ENCODE peak calls at places on chromosomes 11 and 22, in five cellular contexts. K is H1, B is K562, H is SK-N-SH, Z is HCT116. D is an unnamed sample.

GRCh38 chr22:31680764-31681624 is 19.0 kb upstream of the PISD start:
- DNase-seq in K (no peak), B (no peak), H (no peak), Z (no peak), D (no peak)

GRCh38 chr22:24128631-24129601 is 52.4 kb upstream of the SUSD2 start:
- DNase-seq in K (no peak), B (no peak), H (no peak), Z (no peak), D (peak)

GRCh38 chr11:131745405-131745804 is 375.0 kb downstream of the NTM start:
- DNase-seq in K (no peak), B (no peak), H (no peak), Z (no peak), D (no peak)

GRCh38 chr11:45671246-45672171 is 6.1 kb upstream of the CHST1 start:
- DNase-seq in K (no peak), B (no peak), H (no peak), Z (no peak), D (no peak)

GRCh38 chr11:64186205-64187165 is 514 bp downstream of the STIP1 start:
- DNase-seq in K (no peak), B (peak), H (no peak), Z (no peak), D (no peak)

GRCh38 chr11:43489869-43490465 is 131.2 kb downstream of the TTC17 start:
- DNase-seq in K (no peak), B (no peak), H (no peak), Z (no peak), D (no peak)

GRCh38 chr11:64970731-64971151 is 1.2 kb downstream of the MAJIN start:
- DNase-seq in K (no peak), B (no peak), H (no peak), Z (no peak), D (no peak)

GRCh38 chr22:17694193-17694592 is 55.6 kb downstream of the BCL2L13 start:
- DNase-seq in K (no peak), B (no peak), H (no peak), Z (no peak), D (no peak)

GRCh38 chr11:73335204-73335923 is 27.3 kb downstream of the ARHGEF17 start:
- DNase-seq in K (peak), B (peak), H (peak), Z (peak), D (peak)

GRCh38 chr11:73331138-73331916 is 23.3 kb downstream of the ARHGEF17 start:
- DNase-seq in K (peak), B (peak), H (peak), Z (no peak), D (no peak)

GRCh38 chr11:73333626-73334199 is 25.6 kb downstream of the ARHGEF17 start:
- DNase-seq in K (no peak), B (no peak), H (no peak), Z (no peak), D (no peak)

GRCh38 chr11:73333173-73333572 is 25.1 kb downstream of the ARHGEF17 start:
- DNase-seq in K (no peak), B (no peak), H (no peak), Z (no peak), D (no peak)

DNA sequence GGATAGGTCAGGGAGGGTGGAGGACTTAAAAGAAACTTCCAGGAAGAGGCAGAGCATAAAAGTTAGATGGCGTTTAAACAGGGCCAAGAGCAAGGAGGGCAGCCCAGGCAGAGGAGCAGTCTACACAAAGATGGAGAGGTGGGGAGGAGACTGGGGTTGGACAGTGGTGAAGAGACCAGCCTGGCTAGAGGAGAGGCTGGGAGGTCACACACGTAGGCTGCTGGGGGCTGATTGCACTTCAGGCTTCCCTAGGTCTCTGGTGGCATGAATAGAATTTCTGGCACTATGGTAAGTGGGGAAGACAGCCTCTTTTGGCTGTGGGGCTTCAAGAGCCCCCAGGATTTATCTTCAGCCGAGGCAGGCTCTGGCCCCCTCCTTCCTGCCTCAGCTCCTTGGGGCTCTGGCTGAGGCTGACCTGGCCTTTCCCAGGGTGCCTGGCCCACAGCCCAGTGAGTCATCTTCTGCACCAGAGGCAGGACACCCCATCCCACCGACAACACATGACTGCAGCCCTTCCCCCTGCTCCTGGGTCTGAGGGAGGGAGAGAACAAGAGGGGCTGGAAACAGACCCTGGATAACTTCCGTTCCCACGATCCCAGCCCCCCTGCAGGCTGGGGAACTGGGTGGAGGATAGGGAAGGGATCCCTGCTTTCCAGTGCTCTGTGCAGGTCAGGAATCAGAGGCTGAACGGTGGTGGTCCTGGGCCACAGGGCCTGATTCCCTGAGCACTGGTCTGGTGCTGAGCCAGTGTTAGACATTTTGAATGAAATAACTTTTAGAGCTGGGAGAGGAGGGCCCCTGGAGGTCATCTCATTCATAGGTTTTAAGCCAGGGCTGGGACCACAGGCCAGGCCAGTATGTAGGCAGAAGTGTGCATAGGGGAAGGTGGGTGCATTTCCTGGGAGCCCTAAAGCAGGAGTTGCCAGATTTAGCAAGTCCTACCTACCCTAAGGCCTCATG is 26.4 kb downstream of the ARHGEF17 start:
- DNase-seq in K (no peak), B (peak), H (peak), Z (peak), D (no peak)
- TF ChIP-seq JUND in K (no peak), B (peak), H (peak), Z (peak), D (no peak)

DNA sequence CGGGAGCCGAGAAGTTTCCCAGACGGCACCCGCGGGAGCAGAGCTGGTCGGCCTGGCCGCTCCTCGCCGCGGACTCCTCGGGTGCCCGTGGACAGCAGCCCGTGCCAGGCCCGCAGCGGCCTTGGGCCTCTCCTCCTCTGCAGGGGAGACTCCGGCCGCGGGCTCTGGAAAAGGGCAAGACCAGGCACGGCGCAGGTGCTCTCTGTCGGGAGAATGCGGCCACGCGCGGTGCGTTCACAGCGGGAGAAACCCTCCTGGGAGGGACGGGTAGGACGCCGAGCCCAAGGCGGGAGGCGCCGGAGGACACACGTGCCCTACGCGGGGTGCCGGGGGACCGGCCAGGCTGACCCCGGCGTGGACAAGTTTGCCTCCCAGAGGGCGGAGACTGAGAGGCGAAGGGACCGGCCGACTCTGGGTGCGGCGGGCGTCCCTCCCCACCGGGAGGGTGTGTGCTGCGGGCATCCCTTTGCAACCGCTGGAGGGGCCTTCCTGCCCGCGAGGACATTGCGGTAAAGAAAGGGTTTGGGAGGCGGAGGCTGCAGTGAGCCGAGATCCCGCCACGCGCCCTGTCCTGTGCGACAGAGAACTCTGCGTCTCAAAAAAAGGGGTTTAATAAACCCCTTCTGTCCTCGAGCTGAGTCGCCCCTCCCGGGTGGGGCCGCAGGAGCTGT is 2.3 kb downstream of the IFITM1 start:
- DNase-seq in K (peak), B (peak), H (peak), Z (no peak), D (no peak)
- TF ChIP-seq JUND in K (no peak), B (no peak), H (no peak), Z (no peak), D (no peak)

DNA sequence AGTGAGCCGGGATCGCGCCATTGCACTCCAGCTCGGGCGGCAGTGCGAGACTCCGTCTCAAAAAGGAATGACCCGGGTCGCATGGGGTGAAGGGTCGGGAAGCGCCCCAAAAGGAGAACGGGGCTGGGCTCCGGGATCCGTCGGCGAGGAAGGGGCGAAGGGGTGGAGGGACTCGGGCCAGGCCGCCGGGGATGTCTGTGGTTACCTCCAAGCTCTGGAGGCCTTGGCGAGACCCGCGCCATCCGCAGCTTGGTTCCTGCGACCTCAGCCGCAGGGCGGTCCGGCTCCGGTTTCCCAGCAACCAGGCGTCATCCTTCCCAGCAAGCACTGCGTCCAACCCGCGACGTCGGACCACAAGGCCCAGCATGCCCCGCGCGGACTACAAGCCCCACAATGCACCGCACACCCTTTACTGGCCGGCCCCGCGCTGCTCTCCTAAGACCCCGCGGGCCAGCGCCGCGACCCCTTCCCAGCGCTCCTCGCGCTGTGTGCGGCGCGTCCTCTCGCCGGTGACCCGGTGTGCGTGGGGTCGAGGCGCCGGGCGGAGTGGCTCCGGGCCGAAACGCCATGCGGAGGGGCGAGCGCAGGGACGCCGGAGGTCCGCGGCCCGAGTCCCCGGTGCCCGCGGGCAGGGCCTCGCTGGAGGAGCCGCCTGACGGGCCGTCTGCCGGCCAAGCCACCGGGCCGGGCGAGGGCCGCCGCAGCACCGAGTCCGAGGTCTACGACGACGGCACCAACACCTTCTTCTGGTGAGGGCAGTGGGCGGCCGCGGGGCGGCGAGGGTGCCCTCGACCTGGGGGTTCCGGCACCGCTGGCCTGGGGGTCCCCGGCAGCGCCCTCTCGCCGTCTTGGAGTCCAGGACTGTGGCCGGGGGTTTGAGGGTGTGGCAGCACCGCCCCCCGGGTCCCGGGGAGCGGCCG is at the start of gene PTDSS2:
- DNase-seq in K (peak), B (peak), H (peak), Z (peak), D (peak)
- TF ChIP-seq JUND in K (no peak), B (peak), H (no peak), Z (no peak), D (no peak)

GRCh38 chr11:70829160-70829899 is 423.0 kb downstream of the SHANK2 start:
- DNase-seq in K (no peak), B (no peak), H (no peak), Z (no peak), D (no peak)
- TF ChIP-seq JUND in K (no peak), B (no peak), H (no peak), Z (no peak), D (no peak)

GRCh38 chr11:118045191-118045590 is 31.7 kb upstream of the TMPRSS4 start:
- DNase-seq in K (no peak), B (no peak), H (no peak), Z (no peak), D (no peak)
- TF ChIP-seq JUND in K (no peak), B (no peak), H (no peak), Z (no peak), D (no peak)

DNA sequence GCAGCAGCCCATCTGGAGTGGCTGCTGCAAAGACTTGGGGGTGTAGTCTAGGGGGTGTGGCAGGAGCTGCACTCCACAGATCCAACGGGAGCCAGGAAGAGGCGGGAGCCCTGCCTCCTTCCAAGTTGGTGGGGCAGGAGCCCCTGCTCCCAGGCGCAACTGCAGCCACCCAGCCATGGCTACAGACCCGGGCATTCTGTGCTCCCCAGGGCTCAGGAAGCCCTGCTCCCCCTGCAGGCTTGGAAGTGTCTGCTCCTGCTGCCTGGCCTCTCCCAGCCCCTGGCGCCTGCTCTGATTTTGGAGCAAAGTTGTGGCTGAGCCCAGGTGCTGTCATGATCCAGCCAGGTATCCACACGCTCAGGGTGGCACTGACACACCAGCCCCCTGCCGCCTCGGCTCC is 58.5 kb downstream of the CCDC34 start:
- DNase-seq in K (peak), B (no peak), H (no peak), Z (no peak), D (no peak)
- TF ChIP-seq JUND in K (no peak), B (no peak), H (no peak), Z (no peak), D (no peak)

GRCh38 chr22:38162881-38163843 is 18.5 kb downstream of the PLA2G6 start:
- DNase-seq in K (no peak), B (no peak), H (no peak), Z (no peak), D (no peak)

GRCh38 chr22:38165929-38166593 is 15.6 kb downstream of the PLA2G6 start:
- DNase-seq in K (no peak), B (no peak), H (no peak), Z (no peak), D (no peak)

GRCh38 chr22:38167988-38168407 is 13.6 kb downstream of the PLA2G6 start:
- DNase-seq in K (no peak), B (no peak), H (no peak), Z (no peak), D (no peak)

GRCh38 chr22:38164578-38164953 is 17.1 kb downstream of the PLA2G6 start:
- DNase-seq in K (no peak), B (no peak), H (no peak), Z (no peak), D (no peak)

GRCh38 chr22:38163844-38164577 is 17.6 kb downstream of the PLA2G6 start:
- DNase-seq in K (no peak), B (peak), H (peak), Z (no peak), D (no peak)
- TF ChIP-seq JUND in K (no peak), B (no peak), H (no peak), Z (no peak), D (no peak)

GRCh38 chr11:87722756-87723599 is 452.3 kb downstream of the RAB38 start:
- DNase-seq in K (peak), B (peak), H (peak), Z (no peak), D (no peak)
- TF ChIP-seq JUND in K (no peak), B (no peak), H (no peak), Z (no peak), D (no peak)

D was measured in T47D.